ENCODE peak calls at places on chromosomes 11 and 22, in ten cellular contexts. One of them, this sample, is unnamed.

GRCh38 chr22:17831527-17832251 is 57.4 kb upstream of the BID start:
- DNase-seq in mesendoderm: no peak
- DNase-seq in stimulated activated CD4-positive, alpha-beta T cell treated with anti-CD3 and anti-CD28 coated beads, Interleukin-1b, Interleukin-23, amount 100 ng/mL, for 1 hour: no peak
- DNase-seq in EL: no peak
- DNase-seq in ACHN: no peak
- DNase-seq in activated gamma-delta T cell treated with anti-CD3 and anti-CD28 coated beads, Interleukin-2, amount 50 U/mL, for 16 hours: no peak
- DNase-seq in pancreas: no peak
- DNase-seq in Peyer's patch: no peak
- DNase-seq in CD8-positive, alpha-beta memory T cell: no peak
- DNase-seq in NCI-H2171 treated with DMSO at 0.1 percent for 48 hours: no peak
- DNase-seq in this sample: no peak

GRCh38 chr11:125892071-125892470 is 4.6 kb downstream of the HYLS1 start:
- DNase-seq in Peyer's patch: no peak
- DNase-seq in EL: peak
- DNase-seq in mesendoderm: no peak
- DNase-seq in pancreas: no peak
- DNase-seq in NCI-H2171 treated with DMSO at 0.1 percent for 48 hours: no peak
- DNase-seq in activated gamma-delta T cell treated with anti-CD3 and anti-CD28 coated beads, Interleukin-2, amount 50 U/mL, for 16 hours: no peak
- DNase-seq in CD8-positive, alpha-beta memory T cell: no peak
- DNase-seq in stimulated activated CD4-positive, alpha-beta T cell treated with anti-CD3 and anti-CD28 coated beads, Interleukin-1b, Interleukin-23, amount 100 ng/mL, for 1 hour: no peak
- DNase-seq in ACHN: no peak
- DNase-seq in this sample: no peak

GRCh38 chr11:17798253-17798652 is 63.7 kb downstream of the KCNC1 start:
- DNase-seq in mesendoderm: no peak
- DNase-seq in EL: no peak
- DNase-seq in Peyer's patch: no peak
- DNase-seq in pancreas: no peak
- DNase-seq in stimulated activated CD4-positive, alpha-beta T cell treated with anti-CD3 and anti-CD28 coated beads, Interleukin-1b, Interleukin-23, amount 100 ng/mL, for 1 hour: no peak
- DNase-seq in activated gamma-delta T cell treated with anti-CD3 and anti-CD28 coated beads, Interleukin-2, amount 50 U/mL, for 16 hours: no peak
- DNase-seq in ACHN: no peak
- DNase-seq in NCI-H2171 treated with DMSO at 0.1 percent for 48 hours: no peak
- DNase-seq in CD8-positive, alpha-beta memory T cell: no peak
- DNase-seq in this sample: no peak

GRCh38 chr22:19974233-19974861 is 32.7 kb upstream of the TXNRD2 start:
- DNase-seq in mesendoderm: peak
- DNase-seq in pancreas: peak
- DNase-seq in ACHN: peak
- DNase-seq in CD8-positive, alpha-beta memory T cell: no peak
- DNase-seq in EL: peak
- DNase-seq in NCI-H2171 treated with DMSO at 0.1 percent for 48 hours: peak
- DNase-seq in Peyer's patch: no peak
- DNase-seq in stimulated activated CD4-positive, alpha-beta T cell treated with anti-CD3 and anti-CD28 coated beads, Interleukin-1b, Interleukin-23, amount 100 ng/mL, for 1 hour: no peak
- DNase-seq in activated gamma-delta T cell treated with anti-CD3 and anti-CD28 coated beads, Interleukin-2, amount 50 U/mL, for 16 hours: no peak
- DNase-seq in this sample: peak

GRCh38 chr11:12529793-12530192 is 144.4 kb upstream of the TEAD1 start:
- DNase-seq in NCI-H2171 treated with DMSO at 0.1 percent for 48 hours: no peak
- DNase-seq in pancreas: no peak
- DNase-seq in stimulated activated CD4-positive, alpha-beta T cell treated with anti-CD3 and anti-CD28 coated beads, Interleukin-1b, Interleukin-23, amount 100 ng/mL, for 1 hour: no peak
- DNase-seq in mesendoderm: no peak
- DNase-seq in EL: no peak
- DNase-seq in Peyer's patch: no peak
- DNase-seq in ACHN: no peak
- DNase-seq in CD8-positive, alpha-beta memory T cell: no peak
- DNase-seq in activated gamma-delta T cell treated with anti-CD3 and anti-CD28 coated beads, Interleukin-2, amount 50 U/mL, for 16 hours: no peak
- DNase-seq in this sample: no peak

GRCh38 chr22:32005453-32005852 is 37.6 kb upstream of the SLC5A1 start:
- DNase-seq in ACHN: peak
- DNase-seq in mesendoderm: peak
- DNase-seq in NCI-H2171 treated with DMSO at 0.1 percent for 48 hours: no peak
- DNase-seq in activated gamma-delta T cell treated with anti-CD3 and anti-CD28 coated beads, Interleukin-2, amount 50 U/mL, for 16 hours: no peak
- DNase-seq in Peyer's patch: peak
- DNase-seq in stimulated activated CD4-positive, alpha-beta T cell treated with anti-CD3 and anti-CD28 coated beads, Interleukin-1b, Interleukin-23, amount 100 ng/mL, for 1 hour: no peak
- DNase-seq in EL: peak
- DNase-seq in CD8-positive, alpha-beta memory T cell: no peak
- DNase-seq in pancreas: no peak
- DNase-seq in this sample: no peak

GRCh38 chr11:101914349-101914736 is 467 bp upstream of the CEP126 start:
- DNase-seq in mesendoderm: peak
- DNase-seq in Peyer's patch: no peak
- DNase-seq in stimulated activated CD4-positive, alpha-beta T cell treated with anti-CD3 and anti-CD28 coated beads, Interleukin-1b, Interleukin-23, amount 100 ng/mL, for 1 hour: no peak
- DNase-seq in NCI-H2171 treated with DMSO at 0.1 percent for 48 hours: no peak
- DNase-seq in activated gamma-delta T cell treated with anti-CD3 and anti-CD28 coated beads, Interleukin-2, amount 50 U/mL, for 16 hours: no peak
- DNase-seq in pancreas: no peak
- DNase-seq in ACHN: peak
- DNase-seq in CD8-positive, alpha-beta memory T cell: no peak
- DNase-seq in EL: peak
- DNase-seq in this sample: no peak

GRCh38 chr11:68159665-68160064 is 38.5 kb upstream of the CHKA start:
- DNase-seq in activated gamma-delta T cell treated with anti-CD3 and anti-CD28 coated beads, Interleukin-2, amount 50 U/mL, for 16 hours: no peak
- DNase-seq in CD8-positive, alpha-beta memory T cell: no peak
- DNase-seq in pancreas: no peak
- DNase-seq in EL: no peak
- DNase-seq in NCI-H2171 treated with DMSO at 0.1 percent for 48 hours: no peak
- DNase-seq in stimulated activated CD4-positive, alpha-beta T cell treated with anti-CD3 and anti-CD28 coated beads, Interleukin-1b, Interleukin-23, amount 100 ng/mL, for 1 hour: no peak
- DNase-seq in ACHN: no peak
- DNase-seq in mesendoderm: no peak
- DNase-seq in Peyer's patch: no peak
- DNase-seq in this sample: no peak

GRCh38 chr22:30036656-30037055 is 43.6 kb upstream of the HORMAD2 start:
- DNase-seq in CD8-positive, alpha-beta memory T cell: no peak
- DNase-seq in pancreas: no peak
- DNase-seq in mesendoderm: peak
- DNase-seq in EL: peak
- DNase-seq in ACHN: no peak
- DNase-seq in stimulated activated CD4-positive, alpha-beta T cell treated with anti-CD3 and anti-CD28 coated beads, Interleukin-1b, Interleukin-23, amount 100 ng/mL, for 1 hour: no peak
- DNase-seq in activated gamma-delta T cell treated with anti-CD3 and anti-CD28 coated beads, Interleukin-2, amount 50 U/mL, for 16 hours: no peak
- DNase-seq in Peyer's patch: peak
- DNase-seq in NCI-H2171 treated with DMSO at 0.1 percent for 48 hours: no peak
- DNase-seq in this sample: no peak

GRCh38 chr22:23008887-23009286 is 61.4 kb upstream of the GNAZ start:
- DNase-seq in mesendoderm: no peak
- DNase-seq in CD8-positive, alpha-beta memory T cell: no peak
- DNase-seq in ACHN: peak
- DNase-seq in activated gamma-delta T cell treated with anti-CD3 and anti-CD28 coated beads, Interleukin-2, amount 50 U/mL, for 16 hours: no peak
- DNase-seq in Peyer's patch: no peak
- DNase-seq in EL: no peak
- DNase-seq in stimulated activated CD4-positive, alpha-beta T cell treated with anti-CD3 and anti-CD28 coated beads, Interleukin-1b, Interleukin-23, amount 100 ng/mL, for 1 hour: no peak
- DNase-seq in NCI-H2171 treated with DMSO at 0.1 percent for 48 hours: no peak
- DNase-seq in pancreas: no peak
- DNase-seq in this sample: no peak

GRCh38 chr11:87428266-87428665 is 390.5 kb downstream of the TMEM135 start:
- DNase-seq in CD8-positive, alpha-beta memory T cell: no peak
- DNase-seq in mesendoderm: no peak
- DNase-seq in NCI-H2171 treated with DMSO at 0.1 percent for 48 hours: no peak
- DNase-seq in EL: peak
- DNase-seq in activated gamma-delta T cell treated with anti-CD3 and anti-CD28 coated beads, Interleukin-2, amount 50 U/mL, for 16 hours: no peak
- DNase-seq in pancreas: no peak
- DNase-seq in stimulated activated CD4-positive, alpha-beta T cell treated with anti-CD3 and anti-CD28 coated beads, Interleukin-1b, Interleukin-23, amount 100 ng/mL, for 1 hour: no peak
- DNase-seq in ACHN: no peak
- DNase-seq in Peyer's patch: no peak
- DNase-seq in this sample: no peak

GRCh38 chr22:38347944-38348750 is 30.9 kb upstream of the CSNK1E start:
- DNase-seq in ACHN: peak
- DNase-seq in activated gamma-delta T cell treated with anti-CD3 and anti-CD28 coated beads, Interleukin-2, amount 50 U/mL, for 16 hours: no peak
- DNase-seq in CD8-positive, alpha-beta memory T cell: no peak
- DNase-seq in EL: peak
- DNase-seq in mesendoderm: no peak
- DNase-seq in NCI-H2171 treated with DMSO at 0.1 percent for 48 hours: no peak
- DNase-seq in Peyer's patch: peak
- DNase-seq in stimulated activated CD4-positive, alpha-beta T cell treated with anti-CD3 and anti-CD28 coated beads, Interleukin-1b, Interleukin-23, amount 100 ng/mL, for 1 hour: no peak
- DNase-seq in pancreas: no peak
- DNase-seq in this sample: no peak

GRCh38 chr11:27124514-27125264 is 84.1 kb downstream of the BBOX1 start:
- DNase-seq in pancreas: no peak
- DNase-seq in activated gamma-delta T cell treated with anti-CD3 and anti-CD28 coated beads, Interleukin-2, amount 50 U/mL, for 16 hours: no peak
- DNase-seq in CD8-positive, alpha-beta memory T cell: no peak
- DNase-seq in mesendoderm: peak
- DNase-seq in NCI-H2171 treated with DMSO at 0.1 percent for 48 hours: no peak
- DNase-seq in Peyer's patch: no peak
- DNase-seq in ACHN: no peak
- DNase-seq in EL: peak
- DNase-seq in stimulated activated CD4-positive, alpha-beta T cell treated with anti-CD3 and anti-CD28 coated beads, Interleukin-1b, Interleukin-23, amount 100 ng/mL, for 1 hour: no peak
- DNase-seq in this sample: no peak

GRCh38 chr11:2538951-2539735 is 94.3 kb downstream of the KCNQ1 start:
- DNase-seq in pancreas: no peak
- DNase-seq in activated gamma-delta T cell treated with anti-CD3 and anti-CD28 coated beads, Interleukin-2, amount 50 U/mL, for 16 hours: no peak
- DNase-seq in ACHN: no peak
- DNase-seq in mesendoderm: no peak
- DNase-seq in EL: no peak
- DNase-seq in CD8-positive, alpha-beta memory T cell: no peak
- DNase-seq in NCI-H2171 treated with DMSO at 0.1 percent for 48 hours: no peak
- DNase-seq in stimulated activated CD4-positive, alpha-beta T cell treated with anti-CD3 and anti-CD28 coated beads, Interleukin-1b, Interleukin-23, amount 100 ng/mL, for 1 hour: no peak
- DNase-seq in Peyer's patch: peak
- DNase-seq in this sample: no peak

GRCh38 chr22:34414467-34415440 is 494.5 kb upstream of the LARGE1 start:
- DNase-seq in EL: peak
- DNase-seq in Peyer's patch: peak
- DNase-seq in mesendoderm: peak
- DNase-seq in activated gamma-delta T cell treated with anti-CD3 and anti-CD28 coated beads, Interleukin-2, amount 50 U/mL, for 16 hours: no peak
- DNase-seq in pancreas: peak
- DNase-seq in NCI-H2171 treated with DMSO at 0.1 percent for 48 hours: peak
- DNase-seq in ACHN: peak
- DNase-seq in stimulated activated CD4-positive, alpha-beta T cell treated with anti-CD3 and anti-CD28 coated beads, Interleukin-1b, Interleukin-23, amount 100 ng/mL, for 1 hour: no peak
- DNase-seq in CD8-positive, alpha-beta memory T cell: no peak
- DNase-seq in this sample: peak

GRCh38 chr11:73186294-73186850 is 31.7 kb upstream of the P2RY2 start:
- DNase-seq in activated gamma-delta T cell treated with anti-CD3 and anti-CD28 coated beads, Interleukin-2, amount 50 U/mL, for 16 hours: no peak
- DNase-seq in stimulated activated CD4-positive, alpha-beta T cell treated with anti-CD3 and anti-CD28 coated beads, Interleukin-1b, Interleukin-23, amount 100 ng/mL, for 1 hour: no peak
- DNase-seq in Peyer's patch: peak
- DNase-seq in ACHN: no peak
- DNase-seq in CD8-positive, alpha-beta memory T cell: no peak
- DNase-seq in mesendoderm: no peak
- DNase-seq in pancreas: no peak
- DNase-seq in NCI-H2171 treated with DMSO at 0.1 percent for 48 hours: peak
- DNase-seq in EL: no peak
- DNase-seq in this sample: peak

GRCh38 chr11:24965780-24966179 is 468.9 kb downstream of the LUZP2 start:
- DNase-seq in Peyer's patch: no peak
- DNase-seq in NCI-H2171 treated with DMSO at 0.1 percent for 48 hours: no peak
- DNase-seq in ACHN: no peak
- DNase-seq in CD8-positive, alpha-beta memory T cell: no peak
- DNase-seq in activated gamma-delta T cell treated with anti-CD3 and anti-CD28 coated beads, Interleukin-2, amount 50 U/mL, for 16 hours: no peak
- DNase-seq in EL: no peak
- DNase-seq in pancreas: no peak
- DNase-seq in mesendoderm: no peak
- DNase-seq in stimulated activated CD4-positive, alpha-beta T cell treated with anti-CD3 and anti-CD28 coated beads, Interleukin-1b, Interleukin-23, amount 100 ng/mL, for 1 hour: no peak
- DNase-seq in this sample: no peak

GRCh38 chr11:57792060-57792541 is 30.5 kb downstream of the CTNND1 start:
- DNase-seq in EL: no peak
- DNase-seq in mesendoderm: no peak
- DNase-seq in stimulated activated CD4-positive, alpha-beta T cell treated with anti-CD3 and anti-CD28 coated beads, Interleukin-1b, Interleukin-23, amount 100 ng/mL, for 1 hour: peak
- DNase-seq in ACHN: no peak
- DNase-seq in pancreas: no peak
- DNase-seq in activated gamma-delta T cell treated with anti-CD3 and anti-CD28 coated beads, Interleukin-2, amount 50 U/mL, for 16 hours: peak
- DNase-seq in CD8-positive, alpha-beta memory T cell: peak
- DNase-seq in Peyer's patch: peak
- DNase-seq in NCI-H2171 treated with DMSO at 0.1 percent for 48 hours: no peak
- DNase-seq in this sample: no peak

GRCh38 chr11:36452231-36452630 is 57.8 kb downstream of the TRAF6 start:
- DNase-seq in pancreas: no peak
- DNase-seq in mesendoderm: no peak
- DNase-seq in Peyer's patch: no peak
- DNase-seq in activated gamma-delta T cell treated with anti-CD3 and anti-CD28 coated beads, Interleukin-2, amount 50 U/mL, for 16 hours: no peak
- DNase-seq in NCI-H2171 treated with DMSO at 0.1 percent for 48 hours: no peak
- DNase-seq in CD8-positive, alpha-beta memory T cell: no peak
- DNase-seq in stimulated activated CD4-positive, alpha-beta T cell treated with anti-CD3 and anti-CD28 coated beads, Interleukin-1b, Interleukin-23, amount 100 ng/mL, for 1 hour: no peak
- DNase-seq in EL: no peak
- DNase-seq in ACHN: no peak
- DNase-seq in this sample: no peak

GRCh38 chr22:37739000-37739399 is 42.2 kb downstream of the TRIOBP start:
- DNase-seq in Peyer's patch: peak
- DNase-seq in mesendoderm: no peak
- DNase-seq in stimulated activated CD4-positive, alpha-beta T cell treated with anti-CD3 and anti-CD28 coated beads, Interleukin-1b, Interleukin-23, amount 100 ng/mL, for 1 hour: no peak
- DNase-seq in NCI-H2171 treated with DMSO at 0.1 percent for 48 hours: no peak
- DNase-seq in pancreas: no peak
- DNase-seq in ACHN: no peak
- DNase-seq in CD8-positive, alpha-beta memory T cell: no peak
- DNase-seq in activated gamma-delta T cell treated with anti-CD3 and anti-CD28 coated beads, Interleukin-2, amount 50 U/mL, for 16 hours: no peak
- DNase-seq in EL: peak
- DNase-seq in this sample: no peak

GRCh38 chr11:64298966-64299846 is 952 bp upstream of the CATSPERZ start:
- DNase-seq in activated gamma-delta T cell treated with anti-CD3 and anti-CD28 coated beads, Interleukin-2, amount 50 U/mL, for 16 hours: no peak
- DNase-seq in EL: no peak
- DNase-seq in ACHN: peak
- DNase-seq in Peyer's patch: no peak
- DNase-seq in stimulated activated CD4-positive, alpha-beta T cell treated with anti-CD3 and anti-CD28 coated beads, Interleukin-1b, Interleukin-23, amount 100 ng/mL, for 1 hour: no peak
- DNase-seq in CD8-positive, alpha-beta memory T cell: peak
- DNase-seq in mesendoderm: no peak
- DNase-seq in NCI-H2171 treated with DMSO at 0.1 percent for 48 hours: no peak
- DNase-seq in pancreas: peak
- DNase-seq in this sample: peak

GRCh38 chr22:50341977-50342650 is 1.0 kb upstream of the PPP6R2 start:
- DNase-seq in mesendoderm: peak
- DNase-seq in CD8-positive, alpha-beta memory T cell: peak
- DNase-seq in activated gamma-delta T cell treated with anti-CD3 and anti-CD28 coated beads, Interleukin-2, amount 50 U/mL, for 16 hours: peak
- DNase-seq in ACHN: peak
- DNase-seq in NCI-H2171 treated with DMSO at 0.1 percent for 48 hours: peak
- DNase-seq in Peyer's patch: peak
- DNase-seq in EL: peak
- DNase-seq in stimulated activated CD4-positive, alpha-beta T cell treated with anti-CD3 and anti-CD28 coated beads, Interleukin-1b, Interleukin-23, amount 100 ng/mL, for 1 hour: peak
- DNase-seq in pancreas: peak
- DNase-seq in this sample: peak

GRCh38 chr22:21657361-21658118 is 8.3 kb upstream of the PPIL2 start:
- DNase-seq in activated gamma-delta T cell treated with anti-CD3 and anti-CD28 coated beads, Interleukin-2, amount 50 U/mL, for 16 hours: peak
- DNase-seq in NCI-H2171 treated with DMSO at 0.1 percent for 48 hours: peak
- DNase-seq in Peyer's patch: peak
- DNase-seq in stimulated activated CD4-positive, alpha-beta T cell treated with anti-CD3 and anti-CD28 coated beads, Interleukin-1b, Interleukin-23, amount 100 ng/mL, for 1 hour: peak
- DNase-seq in EL: peak
- DNase-seq in pancreas: peak
- DNase-seq in ACHN: peak
- DNase-seq in CD8-positive, alpha-beta memory T cell: peak
- DNase-seq in mesendoderm: peak
- DNase-seq in this sample: peak

GRCh38 chr11:65353376-65353775 is 1.2 kb upstream of the TIGD3 start:
- DNase-seq in pancreas: no peak
- DNase-seq in CD8-positive, alpha-beta memory T cell: no peak
- DNase-seq in Peyer's patch: no peak
- DNase-seq in EL: no peak
- DNase-seq in mesendoderm: no peak
- DNase-seq in ACHN: no peak
- DNase-seq in activated gamma-delta T cell treated with anti-CD3 and anti-CD28 coated beads, Interleukin-2, amount 50 U/mL, for 16 hours: no peak
- DNase-seq in NCI-H2171 treated with DMSO at 0.1 percent for 48 hours: no peak
- DNase-seq in stimulated activated CD4-positive, alpha-beta T cell treated with anti-CD3 and anti-CD28 coated beads, Interleukin-1b, Interleukin-23, amount 100 ng/mL, for 1 hour: no peak
- DNase-seq in this sample: no peak

GRCh38 chr11:19187880-19188279 is 13.9 kb downstream of the CSRP3 start:
- DNase-seq in mesendoderm: no peak
- DNase-seq in CD8-positive, alpha-beta memory T cell: no peak
- DNase-seq in EL: no peak
- DNase-seq in activated gamma-delta T cell treated with anti-CD3 and anti-CD28 coated beads, Interleukin-2, amount 50 U/mL, for 16 hours: no peak
- DNase-seq in Peyer's patch: no peak
- DNase-seq in pancreas: no peak
- DNase-seq in ACHN: no peak
- DNase-seq in stimulated activated CD4-positive, alpha-beta T cell treated with anti-CD3 and anti-CD28 coated beads, Interleukin-1b, Interleukin-23, amount 100 ng/mL, for 1 hour: no peak
- DNase-seq in NCI-H2171 treated with DMSO at 0.1 percent for 48 hours: no peak
- DNase-seq in this sample: no peak

GRCh38 chr11:119797137-119797611 is 68.2 kb upstream of the NECTIN1 start:
- DNase-seq in NCI-H2171 treated with DMSO at 0.1 percent for 48 hours: no peak
- DNase-seq in ACHN: no peak
- DNase-seq in stimulated activated CD4-positive, alpha-beta T cell treated with anti-CD3 and anti-CD28 coated beads, Interleukin-1b, Interleukin-23, amount 100 ng/mL, for 1 hour: no peak
- DNase-seq in pancreas: no peak
- DNase-seq in CD8-positive, alpha-beta memory T cell: no peak
- DNase-seq in Peyer's patch: no peak
- DNase-seq in activated gamma-delta T cell treated with anti-CD3 and anti-CD28 coated beads, Interleukin-2, amount 50 U/mL, for 16 hours: no peak
- DNase-seq in EL: no peak
- DNase-seq in mesendoderm: no peak
- DNase-seq in this sample: no peak

GRCh38 chr11:86558219-86558618 is 114.2 kb downstream of the ME3 start:
- DNase-seq in EL: no peak
- DNase-seq in stimulated activated CD4-positive, alpha-beta T cell treated with anti-CD3 and anti-CD28 coated beads, Interleukin-1b, Interleukin-23, amount 100 ng/mL, for 1 hour: no peak
- DNase-seq in activated gamma-delta T cell treated with anti-CD3 and anti-CD28 coated beads, Interleukin-2, amount 50 U/mL, for 16 hours: no peak
- DNase-seq in CD8-positive, alpha-beta memory T cell: no peak
- DNase-seq in mesendoderm: no peak
- DNase-seq in ACHN: no peak
- DNase-seq in Peyer's patch: no peak
- DNase-seq in pancreas: no peak
- DNase-seq in NCI-H2171 treated with DMSO at 0.1 percent for 48 hours: no peak
- DNase-seq in this sample: no peak

GRCh38 chr11:76918941-76919386 is 58.2 kb downstream of the ACER3 start:
- DNase-seq in Peyer's patch: no peak
- DNase-seq in NCI-H2171 treated with DMSO at 0.1 percent for 48 hours: peak
- DNase-seq in stimulated activated CD4-positive, alpha-beta T cell treated with anti-CD3 and anti-CD28 coated beads, Interleukin-1b, Interleukin-23, amount 100 ng/mL, for 1 hour: no peak
- DNase-seq in CD8-positive, alpha-beta memory T cell: peak
- DNase-seq in pancreas: no peak
- DNase-seq in ACHN: peak
- DNase-seq in activated gamma-delta T cell treated with anti-CD3 and anti-CD28 coated beads, Interleukin-2, amount 50 U/mL, for 16 hours: no peak
- DNase-seq in EL: peak
- DNase-seq in mesendoderm: peak
- DNase-seq in this sample: peak

This sample was measured in NCI-H524.